ENCODE peak calls at places on chromosomes 1 and 21, in ten cellular contexts. One of them, this sample, is unnamed.

GRCh38 chr1:231442735-231443134 is 20.6 kb upstream of the EGLN1 start:
- DNase-seq in GM20000: no peak
- DNase-seq in right cardiac atrium: no peak
- DNase-seq in endothelial cell: no peak
- DNase-seq in kidney: no peak
- DNase-seq in activated CD4-positive, alpha-beta T cell treated with anti-CD3 and anti-CD28 coated beads for 36 hours: no peak
- DNase-seq in K562: no peak
- DNase-seq in CD4-positive, alpha-beta memory T cell: no peak
- DNase-seq in NAMALWA: no peak
- DNase-seq in stimulated activated CD4-positive, alpha-beta T cell treated with anti-CD3 and anti-CD28 coated beads, TNF-alpha, amount 100 ng/mL, for 4 hours: no peak
- DNase-seq in this sample: peak; percentile 66

GRCh38 chr21:46475296-46475695 is 16.6 kb downstream of the DIP2A start:
- DNase-seq in GM20000: no peak
- DNase-seq in right cardiac atrium: no peak
- DNase-seq in endothelial cell: no peak
- DNase-seq in kidney: no peak
- DNase-seq in activated CD4-positive, alpha-beta T cell treated with anti-CD3 and anti-CD28 coated beads for 36 hours: no peak
- DNase-seq in K562: no peak
- DNase-seq in CD4-positive, alpha-beta memory T cell: no peak
- DNase-seq in NAMALWA: no peak
- DNase-seq in stimulated activated CD4-positive, alpha-beta T cell treated with anti-CD3 and anti-CD28 coated beads, TNF-alpha, amount 100 ng/mL, for 4 hours: no peak
- DNase-seq in this sample: no peak

GRCh38 chr1:230268371-230269170 is 157.6 kb downstream of the PGBD5 start:
- DNase-seq in GM20000: peak; percentile 59
- DNase-seq in right cardiac atrium: no peak
- DNase-seq in endothelial cell: peak; percentile 56
- DNase-seq in kidney: no peak
- DNase-seq in activated CD4-positive, alpha-beta T cell treated with anti-CD3 and anti-CD28 coated beads for 36 hours: peak; percentile 22
- DNase-seq in K562: peak; percentile 49
- DNase-seq in CD4-positive, alpha-beta memory T cell: no peak
- DNase-seq in NAMALWA: peak; percentile 24
- DNase-seq in stimulated activated CD4-positive, alpha-beta T cell treated with anti-CD3 and anti-CD28 coated beads, TNF-alpha, amount 100 ng/mL, for 4 hours: no peak
- DNase-seq in this sample: peak; percentile 74

GRCh38 chr1:181073638-181074037 is 14.9 kb upstream of the IER5 start:
- DNase-seq in GM20000: no peak
- DNase-seq in right cardiac atrium: no peak
- DNase-seq in endothelial cell: no peak
- DNase-seq in kidney: no peak
- DNase-seq in activated CD4-positive, alpha-beta T cell treated with anti-CD3 and anti-CD28 coated beads for 36 hours: no peak
- DNase-seq in K562: no peak
- DNase-seq in CD4-positive, alpha-beta memory T cell: no peak
- DNase-seq in NAMALWA: no peak
- DNase-seq in stimulated activated CD4-positive, alpha-beta T cell treated with anti-CD3 and anti-CD28 coated beads, TNF-alpha, amount 100 ng/mL, for 4 hours: no peak
- DNase-seq in this sample: no peak

GRCh38 chr1:82646336-82646735 is 845.6 kb downstream of the ADGRL2 start:
- DNase-seq in GM20000: no peak
- DNase-seq in right cardiac atrium: no peak
- DNase-seq in endothelial cell: no peak
- DNase-seq in kidney: no peak
- DNase-seq in activated CD4-positive, alpha-beta T cell treated with anti-CD3 and anti-CD28 coated beads for 36 hours: no peak
- DNase-seq in K562: no peak
- DNase-seq in CD4-positive, alpha-beta memory T cell: no peak
- DNase-seq in NAMALWA: no peak
- DNase-seq in stimulated activated CD4-positive, alpha-beta T cell treated with anti-CD3 and anti-CD28 coated beads, TNF-alpha, amount 100 ng/mL, for 4 hours: no peak
- DNase-seq in this sample: peak; percentile 5

GRCh38 chr1:197195100-197195499 is 48.6 kb upstream of the ASPM start:
- DNase-seq in GM20000: no peak
- DNase-seq in right cardiac atrium: no peak
- DNase-seq in endothelial cell: no peak
- DNase-seq in kidney: no peak
- DNase-seq in activated CD4-positive, alpha-beta T cell treated with anti-CD3 and anti-CD28 coated beads for 36 hours: no peak
- DNase-seq in K562: no peak
- DNase-seq in CD4-positive, alpha-beta memory T cell: no peak
- DNase-seq in NAMALWA: no peak
- DNase-seq in stimulated activated CD4-positive, alpha-beta T cell treated with anti-CD3 and anti-CD28 coated beads, TNF-alpha, amount 100 ng/mL, for 4 hours: no peak
- DNase-seq in this sample: no peak

GRCh38 chr21:44836666-44837471 is 19.0 kb upstream of the SUMO3 start:
- DNase-seq in GM20000: no peak
- DNase-seq in right cardiac atrium: no peak
- DNase-seq in endothelial cell: no peak
- DNase-seq in kidney: peak; percentile 74
- DNase-seq in activated CD4-positive, alpha-beta T cell treated with anti-CD3 and anti-CD28 coated beads for 36 hours: no peak
- DNase-seq in K562: peak; percentile 52
- DNase-seq in CD4-positive, alpha-beta memory T cell: no peak
- DNase-seq in NAMALWA: peak; percentile 22
- DNase-seq in stimulated activated CD4-positive, alpha-beta T cell treated with anti-CD3 and anti-CD28 coated beads, TNF-alpha, amount 100 ng/mL, for 4 hours: no peak
- DNase-seq in this sample: peak; percentile 88

GRCh38 chr1:228017356-228018124 is 10.7 kb downstream of the WNT3A start:
- DNase-seq in GM20000: no peak
- DNase-seq in right cardiac atrium: no peak
- DNase-seq in endothelial cell: no peak
- DNase-seq in kidney: no peak
- DNase-seq in activated CD4-positive, alpha-beta T cell treated with anti-CD3 and anti-CD28 coated beads for 36 hours: no peak
- DNase-seq in K562: no peak
- DNase-seq in CD4-positive, alpha-beta memory T cell: no peak
- DNase-seq in NAMALWA: no peak
- DNase-seq in stimulated activated CD4-positive, alpha-beta T cell treated with anti-CD3 and anti-CD28 coated beads, TNF-alpha, amount 100 ng/mL, for 4 hours: no peak
- DNase-seq in this sample: no peak

GRCh38 chr1:150847499-150848060 is 28.8 kb downstream of the ARNT start:
- DNase-seq in GM20000: no peak
- DNase-seq in right cardiac atrium: no peak
- DNase-seq in endothelial cell: no peak
- DNase-seq in kidney: no peak
- DNase-seq in activated CD4-positive, alpha-beta T cell treated with anti-CD3 and anti-CD28 coated beads for 36 hours: no peak
- DNase-seq in K562: no peak
- DNase-seq in CD4-positive, alpha-beta memory T cell: no peak
- DNase-seq in NAMALWA: no peak
- DNase-seq in stimulated activated CD4-positive, alpha-beta T cell treated with anti-CD3 and anti-CD28 coated beads, TNF-alpha, amount 100 ng/mL, for 4 hours: no peak
- DNase-seq in this sample: no peak

GRCh38 chr1:205340674-205341073 is 16.0 kb downstream of the KLHDC8A start:
- DNase-seq in GM20000: no peak
- DNase-seq in right cardiac atrium: no peak
- DNase-seq in endothelial cell: no peak
- DNase-seq in kidney: peak; percentile 4
- DNase-seq in activated CD4-positive, alpha-beta T cell treated with anti-CD3 and anti-CD28 coated beads for 36 hours: no peak
- DNase-seq in K562: no peak
- DNase-seq in CD4-positive, alpha-beta memory T cell: no peak
- DNase-seq in NAMALWA: no peak
- DNase-seq in stimulated activated CD4-positive, alpha-beta T cell treated with anti-CD3 and anti-CD28 coated beads, TNF-alpha, amount 100 ng/mL, for 4 hours: no peak
- DNase-seq in this sample: no peak

GRCh38 chr21:45592208-45592619 is 50.0 kb upstream of the SLC19A1 start:
- DNase-seq in GM20000: peak; percentile 88
- DNase-seq in right cardiac atrium: no peak
- DNase-seq in endothelial cell: no peak
- DNase-seq in kidney: peak; percentile 23
- DNase-seq in activated CD4-positive, alpha-beta T cell treated with anti-CD3 and anti-CD28 coated beads for 36 hours: peak; percentile 90
- DNase-seq in K562: peak; percentile 43
- DNase-seq in CD4-positive, alpha-beta memory T cell: peak; percentile 93
- DNase-seq in NAMALWA: peak; percentile 63
- DNase-seq in stimulated activated CD4-positive, alpha-beta T cell treated with anti-CD3 and anti-CD28 coated beads, TNF-alpha, amount 100 ng/mL, for 4 hours: peak; percentile 65
- DNase-seq in this sample: peak; percentile 83

GRCh38 chr1:32172621-32173245 is 6.7 kb upstream of the TXLNA start:
- DNase-seq in GM20000: no peak
- DNase-seq in right cardiac atrium: no peak
- DNase-seq in endothelial cell: no peak
- DNase-seq in kidney: no peak
- DNase-seq in activated CD4-positive, alpha-beta T cell treated with anti-CD3 and anti-CD28 coated beads for 36 hours: no peak
- DNase-seq in K562: no peak
- DNase-seq in CD4-positive, alpha-beta memory T cell: no peak
- DNase-seq in NAMALWA: no peak
- DNase-seq in stimulated activated CD4-positive, alpha-beta T cell treated with anti-CD3 and anti-CD28 coated beads, TNF-alpha, amount 100 ng/mL, for 4 hours: no peak
- DNase-seq in this sample: no peak

GRCh38 chr1:196381544-196381943 is 226.7 kb downstream of the KCNT2 start:
- DNase-seq in GM20000: no peak
- DNase-seq in right cardiac atrium: no peak
- DNase-seq in endothelial cell: no peak
- DNase-seq in kidney: no peak
- DNase-seq in activated CD4-positive, alpha-beta T cell treated with anti-CD3 and anti-CD28 coated beads for 36 hours: no peak
- DNase-seq in K562: no peak
- DNase-seq in CD4-positive, alpha-beta memory T cell: no peak
- DNase-seq in NAMALWA: no peak
- DNase-seq in stimulated activated CD4-positive, alpha-beta T cell treated with anti-CD3 and anti-CD28 coated beads, TNF-alpha, amount 100 ng/mL, for 4 hours: no peak
- DNase-seq in this sample: no peak

GRCh38 chr1:94501925-94502324 is 39.6 kb downstream of the F3 start:
- DNase-seq in GM20000: no peak
- DNase-seq in right cardiac atrium: no peak
- DNase-seq in endothelial cell: no peak
- DNase-seq in kidney: no peak
- DNase-seq in activated CD4-positive, alpha-beta T cell treated with anti-CD3 and anti-CD28 coated beads for 36 hours: no peak
- DNase-seq in K562: no peak
- DNase-seq in CD4-positive, alpha-beta memory T cell: no peak
- DNase-seq in NAMALWA: no peak
- DNase-seq in stimulated activated CD4-positive, alpha-beta T cell treated with anti-CD3 and anti-CD28 coated beads, TNF-alpha, amount 100 ng/mL, for 4 hours: no peak
- DNase-seq in this sample: no peak

GRCh38 chr21:33948096-33948950 is 32.7 kb upstream of the ATP5PO start:
- DNase-seq in GM20000: peak; percentile 56
- DNase-seq in right cardiac atrium: peak; percentile 43
- DNase-seq in endothelial cell: peak; percentile 56
- DNase-seq in kidney: peak; percentile 91
- DNase-seq in activated CD4-positive, alpha-beta T cell treated with anti-CD3 and anti-CD28 coated beads for 36 hours: peak; percentile 91
- DNase-seq in K562: peak; percentile 60
- DNase-seq in CD4-positive, alpha-beta memory T cell: peak; percentile 96
- DNase-seq in NAMALWA: peak; percentile 55
- DNase-seq in stimulated activated CD4-positive, alpha-beta T cell treated with anti-CD3 and anti-CD28 coated beads, TNF-alpha, amount 100 ng/mL, for 4 hours: no peak
- DNase-seq in this sample: peak; percentile 86

GRCh38 chr21:31162827-31163226 is 124.6 kb upstream of the KRTAP19-8 start:
- DNase-seq in GM20000: no peak
- DNase-seq in right cardiac atrium: no peak
- DNase-seq in endothelial cell: no peak
- DNase-seq in kidney: no peak
- DNase-seq in activated CD4-positive, alpha-beta T cell treated with anti-CD3 and anti-CD28 coated beads for 36 hours: no peak
- DNase-seq in K562: no peak
- DNase-seq in CD4-positive, alpha-beta memory T cell: no peak
- DNase-seq in NAMALWA: no peak
- DNase-seq in stimulated activated CD4-positive, alpha-beta T cell treated with anti-CD3 and anti-CD28 coated beads, TNF-alpha, amount 100 ng/mL, for 4 hours: no peak
- DNase-seq in this sample: no peak

GRCh38 chr1:40664167-40664537 is 1.3 kb downstream of the RIMS3 start:
- DNase-seq in GM20000: no peak
- DNase-seq in right cardiac atrium: no peak
- DNase-seq in endothelial cell: no peak
- DNase-seq in kidney: no peak
- DNase-seq in activated CD4-positive, alpha-beta T cell treated with anti-CD3 and anti-CD28 coated beads for 36 hours: no peak
- DNase-seq in K562: no peak
- DNase-seq in CD4-positive, alpha-beta memory T cell: no peak
- DNase-seq in NAMALWA: peak; percentile 49
- DNase-seq in stimulated activated CD4-positive, alpha-beta T cell treated with anti-CD3 and anti-CD28 coated beads, TNF-alpha, amount 100 ng/mL, for 4 hours: no peak
- DNase-seq in this sample: no peak

GRCh38 chr1:220879090-220879508 is at the start of gene HLX:
- DNase-seq in GM20000: peak; percentile 80
- DNase-seq in right cardiac atrium: peak; percentile 94
- DNase-seq in endothelial cell: peak; percentile 51
- DNase-seq in kidney: peak; percentile 94
- DNase-seq in activated CD4-positive, alpha-beta T cell treated with anti-CD3 and anti-CD28 coated beads for 36 hours: peak; percentile 56
- DNase-seq in K562: peak; percentile 96
- DNase-seq in CD4-positive, alpha-beta memory T cell: no peak
- DNase-seq in NAMALWA: no peak
- DNase-seq in stimulated activated CD4-positive, alpha-beta T cell treated with anti-CD3 and anti-CD28 coated beads, TNF-alpha, amount 100 ng/mL, for 4 hours: no peak
- DNase-seq in this sample: peak; percentile 87

GRCh38 chr1:151832318-151832984 is 849 bp upstream of the RORC start:
- DNase-seq in GM20000: no peak
- DNase-seq in right cardiac atrium: peak; percentile 79
- DNase-seq in endothelial cell: no peak
- DNase-seq in kidney: peak; percentile 95
- DNase-seq in activated CD4-positive, alpha-beta T cell treated with anti-CD3 and anti-CD28 coated beads for 36 hours: no peak
- DNase-seq in K562: no peak
- DNase-seq in CD4-positive, alpha-beta memory T cell: no peak
- DNase-seq in NAMALWA: no peak
- DNase-seq in stimulated activated CD4-positive, alpha-beta T cell treated with anti-CD3 and anti-CD28 coated beads, TNF-alpha, amount 100 ng/mL, for 4 hours: no peak
- DNase-seq in this sample: no peak

GRCh38 chr21:44800971-44801467 is 601 bp downstream of the UBE2G2 start:
- DNase-seq in GM20000: peak; percentile 83
- DNase-seq in right cardiac atrium: no peak
- DNase-seq in endothelial cell: no peak
- DNase-seq in kidney: no peak
- DNase-seq in activated CD4-positive, alpha-beta T cell treated with anti-CD3 and anti-CD28 coated beads for 36 hours: peak; percentile 23
- DNase-seq in K562: peak; percentile 55
- DNase-seq in CD4-positive, alpha-beta memory T cell: peak; percentile 53
- DNase-seq in NAMALWA: peak; percentile 71
- DNase-seq in stimulated activated CD4-positive, alpha-beta T cell treated with anti-CD3 and anti-CD28 coated beads, TNF-alpha, amount 100 ng/mL, for 4 hours: no peak
- DNase-seq in this sample: peak; percentile 88

GRCh38 chr1:43705982-43706597 is 1.2 kb upstream of the ST3GAL3 start:
- DNase-seq in GM20000: no peak
- DNase-seq in right cardiac atrium: no peak
- DNase-seq in endothelial cell: no peak
- DNase-seq in kidney: no peak
- DNase-seq in activated CD4-positive, alpha-beta T cell treated with anti-CD3 and anti-CD28 coated beads for 36 hours: no peak
- DNase-seq in K562: no peak
- DNase-seq in CD4-positive, alpha-beta memory T cell: no peak
- DNase-seq in NAMALWA: no peak
- DNase-seq in stimulated activated CD4-positive, alpha-beta T cell treated with anti-CD3 and anti-CD28 coated beads, TNF-alpha, amount 100 ng/mL, for 4 hours: no peak
- DNase-seq in this sample: peak; percentile 42